ENCODE peak calls at places on chromosomes 4 and X, in nine cellular contexts. Y, M, V, J, G, S, A, I and Q are unnamed samples.

GRCh38 chr4:139242511-139243051 is 37.4 kb downstream of the MGARP start:
- DNase-seq in Y (peak), M (peak), V (no peak), J (no peak), G (no peak), S (no peak), A (no peak), I (no peak), Q (no peak)

GRCh38 chr4:6986067-6986780 is 56.9 kb upstream of the TADA2B start:
- DNase-seq in Y (peak), M (peak), V (peak), J (no peak), G (no peak), S (no peak), A (peak), I (peak), Q (no peak)

GRCh38 chrX:20393944-20394343 is 127.2 kb upstream of the RPS6KA3 start:
- DNase-seq in Y (peak), M (no peak), V (no peak), J (no peak), G (no peak), S (no peak), A (no peak), I (no peak), Q (no peak)

GRCh38 chr4:151197258-151197657 is 79.7 kb upstream of the PRSS48 start:
- DNase-seq in Y (peak), M (no peak), V (no peak), J (no peak), G (no peak), S (no peak), A (no peak), I (no peak), Q (no peak)

GRCh38 chr4:148540622-148541326 is 98.6 kb upstream of the NR3C2 start:
- DNase-seq in Y (no peak), M (no peak), V (no peak), J (no peak), G (no peak), S (no peak), A (no peak), I (no peak), Q (no peak)

GRCh38 chrX:38859602-38860001 is 58.3 kb downstream of the MID1IP1 start:
- DNase-seq in Y (peak), M (no peak), V (no peak), J (no peak), G (no peak), S (no peak), A (no peak), I (no peak), Q (no peak)

GRCh38 chrX:135931644-135932487 is 38.4 kb downstream of the SAGE1 start:
- DNase-seq in Y (peak), M (peak), V (no peak), J (peak), G (peak), S (no peak), A (peak), I (peak), Q (peak)

GRCh38 chr4:76654796-76655195 is 219.8 kb downstream of the SHROOM3 start:
- DNase-seq in Y (peak), M (peak), V (no peak), J (no peak), G (no peak), S (no peak), A (no peak), I (no peak), Q (no peak)

GRCh38 chr4:40713798-40714197 is 36.0 kb upstream of the NSUN7 start:
- DNase-seq in Y (no peak), M (no peak), V (no peak), J (no peak), G (no peak), S (no peak), A (no peak), I (no peak), Q (no peak)

GRCh38 chr4:169231647-169232262 is 39.0 kb downstream of the SH3RF1 start:
- DNase-seq in Y (no peak), M (no peak), V (no peak), J (no peak), G (no peak), S (no peak), A (no peak), I (no peak), Q (no peak)

GRCh38 chrX:110241816-110242215 is 76.1 kb downstream of the AMMECR1 start:
- DNase-seq in Y (peak), M (peak), V (no peak), J (no peak), G (no peak), S (no peak), A (no peak), I (peak), Q (no peak)

GRCh38 chrX:119228506-119229290 is 7.4 kb upstream of the PGRMC1 start:
- DNase-seq in Y (peak), M (peak), V (no peak), J (no peak), G (no peak), S (no peak), A (no peak), I (no peak), Q (no peak)

GRCh38 chrX:30302957-30303356 is 6.2 kb downstream of the NR0B1 start:
- DNase-seq in Y (peak), M (peak), V (no peak), J (no peak), G (no peak), S (peak), A (no peak), I (peak), Q (no peak)

GRCh38 chr4:55736605-55737183 is 82.9 kb upstream of the EXOC1L start:
- DNase-seq in Y (peak), M (no peak), V (no peak), J (no peak), G (no peak), S (no peak), A (peak), I (no peak), Q (no peak)

GRCh38 chr4:142353149-142353738 is 492.9 kb downstream of the INPP4B start:
- DNase-seq in Y (peak), M (peak), V (no peak), J (peak), G (no peak), S (no peak), A (peak), I (peak), Q (no peak)

GRCh38 chr4:8238061-8238511 is 31.5 kb upstream of the HTRA3 start:
- DNase-seq in Y (no peak), M (no peak), V (no peak), J (no peak), G (no peak), S (no peak), A (no peak), I (no peak), Q (no peak)

GRCh38 chr4:177667687-177668086 is 225.4 kb upstream of the AGA start:
- DNase-seq in Y (no peak), M (no peak), V (no peak), J (no peak), G (no peak), S (no peak), A (no peak), I (no peak), Q (no peak)

GRCh38 chr4:118282692-118283091 is 70.1 kb downstream of the PRSS12 start:
- DNase-seq in Y (peak), M (peak), V (no peak), J (no peak), G (no peak), S (no peak), A (peak), I (no peak), Q (no peak)

GRCh38 chr4:61443813-61444510 is 243.8 kb downstream of the ADGRL3 start:
- DNase-seq in Y (no peak), M (peak), V (no peak), J (no peak), G (no peak), S (no peak), A (no peak), I (no peak), Q (no peak)